ENCODE peak calls at places on chromosomes 2 and 18, in five cellular contexts. M, U, W, N and F are unnamed samples.

GRCh38 chr2:63009490-63009889 is 41.1 kb upstream of the OTX1 start:
- DNase-seq in M (no peak), U (no peak), W (no peak), N (no peak), F (no peak)

GRCh38 chr2:16663121-16663905 is 2.3 kb downstream of the CYRIA start:
- DNase-seq in M (no peak), U (no peak), W (no peak), N (no peak), F (no peak)

GRCh38 chr2:55782528-55783173 is 89.0 kb upstream of the PNPT1 start:
- DNase-seq in M (no peak), U (no peak), W (no peak), N (no peak), F (no peak)

GRCh38 chr18:79637921-79638855 is 41.4 kb upstream of the CTDP1 start:
- DNase-seq in M (no peak), U (no peak), W (no peak), N (no peak), F (no peak)

GRCh38 chr2:212520340-212520739 is 18.3 kb downstream of the ERBB4 start:
- DNase-seq in M (no peak), U (no peak), W (peak), N (no peak), F (no peak)

GRCh38 chr2:153770359-153770991 is 101.2 kb upstream of the GALNT13 start:
- DNase-seq in M (no peak), U (no peak), W (peak), N (no peak), F (no peak)

GRCh38 chr2:171176516-171176915 is 15.8 kb upstream of the TLK1 start:
- DNase-seq in M (no peak), U (no peak), W (no peak), N (no peak), F (no peak)

GRCh38 chr2:237731663-237732062 is 66.9 kb upstream of the RBM44 start:
- DNase-seq in M (no peak), U (no peak), W (no peak), N (no peak), F (no peak)

GRCh38 chr2:85954918-85955420 is 66.2 kb upstream of the ST3GAL5 start:
- DNase-seq in M (no peak), U (no peak), W (no peak), N (no peak), F (no peak)

GRCh38 chr2:191443446-191443845 is 198.2 kb downstream of the MYO1B start:
- DNase-seq in M (no peak), U (no peak), W (no peak), N (no peak), F (no peak)

GRCh38 chr2:74685408-74685807 is 31.4 kb downstream of the SEMA4F start:
- DNase-seq in M (no peak), U (no peak), W (no peak), N (no peak), F (no peak)

GRCh38 chr2:180622122-180622918 is 358.1 kb upstream of the UBE2E3 start:
- DNase-seq in M (no peak), U (no peak), W (no peak), N (no peak), F (no peak)

GRCh38 chr18:45243347-45244095 is 371.8 kb upstream of the SLC14A2 start:
- DNase-seq in M (no peak), U (no peak), W (no peak), N (no peak), F (no peak)

GRCh38 chr2:238601433-238602222 is 174.9 kb downstream of the ASB1 start:
- DNase-seq in M (peak), U (no peak), W (no peak), N (no peak), F (peak)

GRCh38 chr2:121599963-121600651 is 49.2 kb downstream of the CLASP1 start:
- DNase-seq in M (no peak), U (no peak), W (no peak), N (no peak), F (no peak)

GRCh38 chr18:46700026-46700425 is 43.0 kb upstream of the LOXHD1 start:
- DNase-seq in M (no peak), U (no peak), W (no peak), N (no peak), F (no peak)

GRCh38 chr2:69770193-69770702 is 28.3 kb downstream of the ANXA4 start:
- DNase-seq in M (no peak), U (no peak), W (peak), N (no peak), F (peak)

GRCh38 chr2:144128104-144128746 is 391.7 kb downstream of the ZEB2 start:
- DNase-seq in M (no peak), U (no peak), W (no peak), N (no peak), F (no peak)